ENCODE peak calls at places on chromosomes 4 and X, in five cellular contexts. O is right lobe of liver, M is foreskin fibroblast, X is AG10803, U is Caco-2. T is an unnamed sample.

GRCh38 chr4:189533603-189534002 is 407.1 kb upstream of the FRG1 start:
- DNase-seq in O (no peak), M (no peak), X (no peak), U (no peak), T (no peak)

GRCh38 chrX:121902463-121902862 is 855.1 kb downstream of the GLUD2 start:
- DNase-seq in O (no peak), M (no peak), X (no peak), U (no peak), T (no peak)

GRCh38 chr4:177308125-177308524 is 1.5 kb upstream of the NEIL3 start:
- DNase-seq in O (no peak), M (peak), X (peak), U (no peak), T (peak)

GRCh38 chr4:78059524-78059889 is 2.4 kb downstream of the FRAS1 start:
- DNase-seq in O (peak), M (peak), X (peak), U (peak), T (peak)

GRCh38 chrX:69124108-69124507 is 41.1 kb downstream of the PJA1 start:
- DNase-seq in O (no peak), M (no peak), X (peak), U (no peak), T (no peak)

GRCh38 chr4:153467897-153468262 is 1.7 kb downstream of the TMEM131L start:
- DNase-seq in O (no peak), M (no peak), X (no peak), U (no peak), T (no peak)

GRCh38 chr4:102825261-102826071 is 1.9 kb downstream of the UBE2D3 start:
- DNase-seq in O (no peak), M (peak), X (peak), U (no peak), T (peak)

GRCh38 chr4:153725811-153726154 is 34.0 kb downstream of the RNF175 start:
- DNase-seq in O (no peak), M (no peak), X (no peak), U (no peak), T (no peak)

GRCh38 chrX:28491941-28492340 is 95.3 kb upstream of the IL1RAPL1 start:
- DNase-seq in O (no peak), M (no peak), X (no peak), U (no peak), T (no peak)

GRCh38 chrX:23792861-23793553 is 10.0 kb downstream of the SAT1 start:
- DNase-seq in O (no peak), M (no peak), X (no peak), U (no peak), T (no peak)

GRCh38 chr4:52037730-52038108 is 380 bp downstream of the SGCB start:
- DNase-seq in O (no peak), M (no peak), X (peak), U (no peak), T (no peak)

GRCh38 chr4:41887821-41888699 is 47.2 kb upstream of the TMEM33 start:
- DNase-seq in O (no peak), M (peak), X (peak), U (no peak), T (peak)

GRCh38 chr4:184598753-184599491 is 50.3 kb downstream of the CASP3 start:
- DNase-seq in O (no peak), M (no peak), X (peak), U (no peak), T (no peak)

GRCh38 chr4:132180020-132180427 is 969.1 kb upstream of the PCDH10 start:
- DNase-seq in O (no peak), M (peak), X (peak), U (no peak), T (peak)

GRCh38 chr4:70496231-70496630 is 22.1 kb upstream of the AMTN start:
- DNase-seq in O (no peak), M (no peak), X (no peak), U (no peak), T (no peak)

GRCh38 chrX:85941275-85941674 is 106.1 kb downstream of the CHM start:
- DNase-seq in O (no peak), M (no peak), X (no peak), U (no peak), T (no peak)

GRCh38 chr4:176436500-176436973 is 116.8 kb downstream of the SPCS3 start:
- DNase-seq in O (no peak), M (peak), X (peak), U (no peak), T (no peak)

GRCh38 chr4:8103991-8104390 is 54.6 kb downstream of the ABLIM2 start:
- DNase-seq in O (no peak), M (no peak), X (no peak), U (no peak), T (no peak)

GRCh38 chr4:117264072-117264471 is 178.7 kb upstream of the TRAM1L1 start:
- DNase-seq in O (no peak), M (no peak), X (no peak), U (no peak), T (no peak)

GRCh38 chr4:120525106-120525505 is 397.4 kb downstream of the PRDM5 start:
- DNase-seq in O (no peak), M (no peak), X (no peak), U (no peak), T (no peak)

GRCh38 chr4:38803833-38804653 is 548 bp downstream of the TLR1 start:
- DNase-seq in O (no peak), M (no peak), X (peak), U (no peak), T (no peak)
- H3K4me3 ChIP-seq in O (peak), M (no peak), X (no peak), U (no peak), T (no peak)

DNA sequence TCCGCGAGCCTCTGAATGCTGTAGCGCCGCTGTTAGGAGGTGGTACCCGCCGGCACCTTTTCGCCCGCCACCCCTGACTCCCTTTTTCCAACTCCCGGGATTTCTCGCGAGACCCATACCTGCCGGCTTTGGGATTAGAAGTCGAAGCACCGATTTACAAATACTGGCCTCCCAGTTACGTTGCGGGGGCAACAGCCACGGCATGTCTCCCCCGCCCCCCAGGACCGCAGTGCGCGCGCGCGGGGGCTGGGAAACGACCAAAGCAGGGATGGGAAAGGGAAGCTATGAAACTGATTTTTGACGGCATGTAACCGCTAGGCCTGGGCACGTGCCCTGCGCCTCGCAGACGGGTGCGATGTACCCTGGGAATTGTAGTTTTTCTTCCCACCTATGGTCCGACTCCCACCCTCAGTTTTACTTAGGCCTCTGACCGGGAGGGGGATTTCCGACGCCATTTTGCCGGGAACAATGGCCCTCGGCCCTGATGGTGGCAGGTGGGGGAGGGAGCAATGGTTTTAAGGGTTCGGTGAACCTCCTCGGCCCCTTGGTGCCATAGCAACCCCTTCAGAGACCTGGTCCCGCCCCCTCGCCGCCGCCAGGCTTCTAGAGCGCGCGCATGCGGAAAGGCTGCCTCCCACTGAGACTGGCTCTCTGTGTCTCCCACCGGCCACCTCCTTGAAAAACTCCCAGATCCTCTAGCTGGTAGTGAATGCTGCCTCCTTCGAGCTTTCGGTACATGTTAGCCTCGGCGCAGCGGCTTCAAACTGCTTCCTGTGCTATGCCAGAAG is 772 bp upstream of the WNK3 start:
- DNase-seq in O (peak), M (peak), X (peak), U (no peak), T (no peak)
- TF ChIP-seq CTCF in O (no peak), M (no peak), X (no peak), U (no peak), T (no peak)

GRCh38 chr4:109134268-109134667 is 168.2 kb downstream of the COL25A1 start:
- DNase-seq in O (no peak), M (no peak), X (peak), U (no peak), T (no peak)
- H3K4me3 ChIP-seq in O (no peak), M (no peak), X (no peak), U (no peak), T (no peak)

GRCh38 chr4:99404595-99405287 is 30.4 kb downstream of the ADH7 start:
- DNase-seq in O (no peak), M (peak), X (peak), U (no peak), T (peak)

GRCh38 chr4:99400831-99401230 is 34.3 kb downstream of the ADH7 start:
- DNase-seq in O (no peak), M (no peak), X (no peak), U (no peak), T (no peak)

GRCh38 chr4:99405433-99406115 is 29.6 kb downstream of the ADH7 start:
- DNase-seq in O (peak), M (peak), X (peak), U (peak), T (no peak)

GRCh38 chr4:99403380-99404194 is 31.6 kb downstream of the ADH7 start:
- DNase-seq in O (no peak), M (no peak), X (peak), U (no peak), T (no peak)

GRCh38 chr4:99402765-99403164 is 32.4 kb downstream of the ADH7 start:
- DNase-seq in O (no peak), M (no peak), X (no peak), U (no peak), T (no peak)
- TF ChIP-seq CTCF in O (peak), M (no peak), X (no peak), U (no peak), T (no peak)

GRCh38 chr4:3766791-3767561 is 791 bp downstream of the ADRA2C start:
- DNase-seq in O (no peak), M (no peak), X (no peak), U (peak), T (no peak)

GRCh38 chr4:3767569-3768288 is 1.5 kb downstream of the ADRA2C start:
- DNase-seq in O (peak), M (no peak), X (no peak), U (peak), T (no peak)

GRCh38 chr4:3766207-3766790 is at the start of gene ADRA2C:
- DNase-seq in O (no peak), M (no peak), X (peak), U (no peak), T (no peak)

GRCh38 chr4:3762753-3763511 is 3.3 kb upstream of the ADRA2C start:
- DNase-seq in O (no peak), M (no peak), X (no peak), U (no peak), T (no peak)

DNA sequence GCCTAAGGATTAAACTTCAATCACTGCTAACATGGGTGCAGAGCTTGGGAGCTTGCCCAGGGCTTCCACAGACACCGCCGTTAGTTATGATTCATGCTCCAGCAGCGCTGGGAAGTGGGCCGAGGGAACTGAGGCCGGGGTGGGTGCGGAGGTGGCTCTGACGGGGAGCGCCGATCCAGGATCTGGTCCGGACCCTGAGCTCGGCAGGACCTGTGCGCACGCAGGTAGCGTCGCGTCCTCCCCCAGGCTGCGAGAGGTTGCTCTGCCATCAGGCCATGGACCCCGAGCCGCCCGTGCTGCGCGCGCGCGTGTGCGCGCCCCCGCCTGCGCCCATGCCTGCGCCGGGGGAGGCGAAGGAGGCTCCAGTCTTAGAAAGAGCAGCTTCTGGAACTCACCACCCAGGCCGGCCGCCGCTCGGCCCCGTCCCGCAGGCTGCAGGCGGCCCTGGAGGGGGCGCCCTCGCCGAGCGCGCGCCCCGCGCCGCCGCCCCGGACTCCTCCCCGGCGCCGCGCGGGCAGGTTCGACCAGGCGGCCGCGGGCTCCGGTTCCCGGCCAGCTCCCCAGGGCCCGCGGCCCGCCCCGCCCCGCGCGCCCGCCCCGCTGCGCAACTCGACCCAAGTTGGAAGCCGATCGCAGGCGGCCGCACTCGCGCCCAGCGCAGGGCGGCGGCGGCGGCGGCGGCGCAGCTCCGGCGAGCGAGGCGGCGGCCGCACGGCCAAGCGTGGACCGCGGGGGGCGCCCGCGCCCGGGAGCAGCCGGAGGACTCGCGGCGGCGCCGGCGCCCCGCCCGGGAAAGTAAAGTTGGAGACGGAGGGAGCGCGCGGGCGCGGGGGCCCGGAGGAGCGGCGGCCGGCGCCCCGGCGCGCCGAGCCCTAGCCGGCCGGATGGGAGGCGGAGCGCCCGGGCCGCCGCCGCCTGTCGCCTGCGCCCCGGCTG is 646 bp upstream of the ADRA2C start:
- DNase-seq in O (peak), M (peak), X (peak), U (no peak), T (no peak)
- H3K4me3 ChIP-seq in O (peak), M (peak), X (peak), U (peak), T (peak)

GRCh38 chr4:76072760-76073159 is 1.7 kb upstream of the ART3 start:
- DNase-seq in O (no peak), M (no peak), X (no peak), U (no peak), T (no peak)

GRCh38 chr4:76083386-76083785 is 8.9 kb downstream of the ART3 start:
- DNase-seq in O (no peak), M (no peak), X (no peak), U (no peak), T (no peak)

GRCh38 chr4:76074995-76075600 is 589 bp downstream of the ART3 start:
- DNase-seq in O (no peak), M (no peak), X (no peak), U (no peak), T (no peak)

GRCh38 chr4:76074468-76074867 is at the start of gene ART3:
- DNase-seq in O (no peak), M (no peak), X (no peak), U (no peak), T (no peak)

DNA sequence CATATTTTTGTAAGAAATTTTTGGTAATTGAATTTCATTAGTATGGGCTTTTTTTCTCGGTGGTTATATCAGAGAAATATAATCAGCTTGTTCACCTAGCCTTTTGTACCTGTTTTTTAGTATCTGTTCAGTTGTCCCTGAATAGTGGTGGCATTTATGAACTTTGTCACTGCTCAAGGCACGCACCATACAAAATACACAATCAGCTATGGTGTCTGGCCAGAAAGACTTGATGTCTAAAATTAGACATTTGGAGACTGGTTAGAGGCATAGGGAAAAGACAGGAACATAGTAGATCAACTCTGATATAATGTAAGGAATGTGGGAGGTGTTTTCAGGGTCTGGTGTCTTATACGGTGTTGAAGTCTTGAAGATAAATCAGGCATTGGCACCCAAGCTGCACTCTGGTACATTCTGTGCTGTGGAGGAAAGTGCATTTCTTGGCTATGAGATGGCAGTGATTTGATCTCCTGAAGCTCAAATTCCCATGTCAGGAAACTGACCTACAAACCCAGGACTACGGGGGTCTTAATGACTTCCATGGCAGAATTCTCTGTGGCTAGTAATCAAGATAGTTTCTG is 3.6 kb downstream of the ART3 start:
- DNase-seq in O (no peak), M (no peak), X (no peak), U (no peak), T (no peak)
- TF ChIP-seq CTCF in O (no peak), M (no peak), X (no peak), U (no peak), T (no peak)

GRCh38 chr4:165560941-165561340 is 182.1 kb downstream of the CPE start:
- DNase-seq in O (no peak), M (no peak), X (no peak), U (no peak), T (no peak)
- H3K4me3 ChIP-seq in O (no peak), M (no peak), X (no peak), U (no peak), T (no peak)

DNA sequence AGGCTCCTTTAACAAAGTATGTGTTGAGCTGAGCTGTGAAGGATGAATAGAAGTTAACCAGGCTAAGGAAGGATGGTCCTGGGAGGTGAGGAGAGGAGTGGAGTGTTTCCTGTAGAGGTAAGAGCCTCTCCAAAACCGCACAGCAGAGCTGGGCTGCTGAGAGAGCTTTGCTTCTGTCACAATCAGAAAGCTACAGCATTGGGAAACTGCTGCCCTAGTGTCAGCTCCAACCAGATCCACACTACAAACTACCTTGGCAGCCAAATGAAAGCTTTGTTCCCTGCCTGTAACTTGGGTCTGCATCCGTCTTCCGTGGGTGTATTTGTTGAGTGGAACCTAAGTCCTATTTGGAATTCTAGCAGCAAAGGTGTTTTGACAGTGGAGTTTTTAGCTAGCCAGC is 91.8 kb downstream of the REPS2 start:
- DNase-seq in O (no peak), M (no peak), X (no peak), U (no peak), T (no peak)
- TF ChIP-seq CTCF in O (no peak), M (no peak), X (no peak), U (no peak), T (no peak)

GRCh38 chrX:151537572-151537971 is 25.9 kb upstream of the PASD1 start:
- DNase-seq in O (no peak), M (no peak), X (no peak), U (no peak), T (no peak)
- H3K4me3 ChIP-seq in O (no peak), M (no peak), X (no peak), U (no peak), T (no peak)

T was measured in BJ.